ENCODE peak calls at places on chromosome 5, in ten cellular contexts. One of them, this sample, is unnamed. For H3K27me3, the result is how much of the 10 kb centered on the place peaks cover.

GRCh38 chr5:178297751-178298150 is 65.1 kb upstream of the PHYKPL start:
- DNase-seq in H1: no peak
- DNase-seq in body of pancreas: no peak
- DNase-seq in vagina: no peak
- DNase-seq in transverse colon: no peak
- DNase-seq in ovary: no peak
- DNase-seq in suprapubic skin: peak
- DNase-seq in Peyer's patch: no peak
- DNase-seq in K562: no peak
- DNase-seq in breast epithelium: no peak
- DNase-seq in this sample: no peak

GRCh38 chr5:169945831-169946261 is 34.4 kb downstream of the INSYN2B start:
- DNase-seq in transverse colon: no peak
- DNase-seq in vagina: no peak
- DNase-seq in breast epithelium: peak
- DNase-seq in ovary: peak
- DNase-seq in Peyer's patch: no peak
- DNase-seq in H1: peak
- DNase-seq in suprapubic skin: peak
- DNase-seq in body of pancreas: no peak
- DNase-seq in K562: no peak
- DNase-seq in this sample: no peak

GRCh38 chr5:10607666-10608442 is 44.0 kb downstream of the ANKRD33B start:
- DNase-seq in suprapubic skin: peak
- DNase-seq in vagina: no peak
- DNase-seq in ovary: no peak
- DNase-seq in breast epithelium: no peak
- DNase-seq in H1: no peak
- DNase-seq in Peyer's patch: peak
- DNase-seq in K562: peak
- DNase-seq in body of pancreas: no peak
- DNase-seq in transverse colon: peak
- DNase-seq in this sample: peak

GRCh38 chr5:180283026-180283615 is 8.8 kb downstream of the MAPK9 start:
- DNase-seq in suprapubic skin: no peak
- DNase-seq in ovary: no peak
- DNase-seq in transverse colon: no peak
- DNase-seq in body of pancreas: no peak
- DNase-seq in H1: no peak
- DNase-seq in breast epithelium: no peak
- DNase-seq in K562: no peak
- DNase-seq in Peyer's patch: no peak
- DNase-seq in vagina: no peak
- DNase-seq in this sample: no peak

GRCh38 chr5:125470503-125470902 is 724.1 kb upstream of the ZNF608 start:
- DNase-seq in suprapubic skin: no peak
- DNase-seq in Peyer's patch: no peak
- DNase-seq in vagina: no peak
- DNase-seq in breast epithelium: no peak
- DNase-seq in K562: no peak
- DNase-seq in ovary: no peak
- DNase-seq in H1: no peak
- DNase-seq in transverse colon: no peak
- DNase-seq in body of pancreas: no peak
- DNase-seq in this sample: no peak

GRCh38 chr5:80761176-80761575 is 106.4 kb upstream of the DHFR start:
- DNase-seq in transverse colon: no peak
- DNase-seq in Peyer's patch: no peak
- DNase-seq in ovary: no peak
- DNase-seq in H1: no peak
- DNase-seq in vagina: no peak
- DNase-seq in body of pancreas: no peak
- DNase-seq in K562: peak
- DNase-seq in suprapubic skin: no peak
- DNase-seq in breast epithelium: no peak
- DNase-seq in this sample: no peak

GRCh38 chr5:161535762-161536161 is 10.8 kb downstream of the GABRB2 start:
- DNase-seq in vagina: no peak
- DNase-seq in H1: no peak
- DNase-seq in suprapubic skin: no peak
- DNase-seq in transverse colon: no peak
- DNase-seq in breast epithelium: no peak
- DNase-seq in K562: no peak
- DNase-seq in Peyer's patch: no peak
- DNase-seq in body of pancreas: no peak
- DNase-seq in ovary: no peak
- DNase-seq in this sample: no peak

GRCh38 chr5:93677344-93678021 is 63.9 kb downstream of the POU5F2 start:
- DNase-seq in transverse colon: no peak
- DNase-seq in ovary: peak
- DNase-seq in body of pancreas: peak
- DNase-seq in suprapubic skin: no peak
- DNase-seq in breast epithelium: no peak
- DNase-seq in vagina: no peak
- DNase-seq in H1: no peak
- DNase-seq in K562: no peak
- DNase-seq in Peyer's patch: no peak
- DNase-seq in this sample: peak

GRCh38 chr5:132947661-132948060 is 15.8 kb downstream of the AFF4 start:
- DNase-seq in breast epithelium: no peak
- DNase-seq in transverse colon: no peak
- DNase-seq in H1: no peak
- DNase-seq in vagina: no peak
- DNase-seq in Peyer's patch: no peak
- DNase-seq in K562: no peak
- DNase-seq in suprapubic skin: no peak
- DNase-seq in body of pancreas: no peak
- DNase-seq in ovary: no peak
- DNase-seq in this sample: no peak

GRCh38 chr5:125412051-125412560 is 665.7 kb upstream of the ZNF608 start:
- DNase-seq in K562: no peak
- DNase-seq in Peyer's patch: peak
- DNase-seq in suprapubic skin: no peak
- DNase-seq in body of pancreas: no peak
- DNase-seq in vagina: no peak
- DNase-seq in transverse colon: peak
- DNase-seq in breast epithelium: no peak
- DNase-seq in H1: no peak
- DNase-seq in ovary: no peak
- DNase-seq in this sample: no peak

GRCh38 chr5:140595538-140595937 is 30.9 kb downstream of the SLC35A4 start:
- DNase-seq in H1: no peak
- DNase-seq in breast epithelium: no peak
- DNase-seq in ovary: no peak
- DNase-seq in body of pancreas: no peak
- DNase-seq in suprapubic skin: no peak
- DNase-seq in transverse colon: peak
- DNase-seq in Peyer's patch: peak
- DNase-seq in K562: peak
- DNase-seq in vagina: no peak
- DNase-seq in this sample: no peak

GRCh38 chr5:54990751-54991349 is 5.5 kb upstream of the ESM1 start:
- DNase-seq in Peyer's patch: no peak
- DNase-seq in ovary: no peak
- DNase-seq in transverse colon: no peak
- DNase-seq in breast epithelium: no peak
- DNase-seq in K562: no peak
- DNase-seq in vagina: no peak
- DNase-seq in suprapubic skin: no peak
- DNase-seq in H1: no peak
- DNase-seq in body of pancreas: no peak
- DNase-seq in this sample: no peak

GRCh38 chr5:137075163-137075970 is 423.8 kb downstream of the SPOCK1 start:
- DNase-seq in vagina: no peak
- DNase-seq in transverse colon: peak
- DNase-seq in K562: peak
- DNase-seq in Peyer's patch: peak
- DNase-seq in H1: peak
- DNase-seq in ovary: peak
- DNase-seq in breast epithelium: peak
- DNase-seq in body of pancreas: peak
- DNase-seq in suprapubic skin: no peak
- DNase-seq in this sample: peak

GRCh38 chr5:149421372-149421685 is 42.2 kb upstream of the IL17B start:
- DNase-seq in ovary: no peak
- DNase-seq in H1: no peak
- DNase-seq in K562: no peak
- DNase-seq in vagina: no peak
- DNase-seq in suprapubic skin: no peak
- DNase-seq in body of pancreas: no peak
- DNase-seq in transverse colon: no peak
- DNase-seq in Peyer's patch: no peak
- DNase-seq in breast epithelium: no peak
- DNase-seq in this sample: peak

GRCh38 chr5:146726020-146726419 is 152.5 kb downstream of the PPP2R2B start:
- DNase-seq in vagina: no peak
- DNase-seq in breast epithelium: no peak
- DNase-seq in ovary: no peak
- DNase-seq in K562: no peak
- DNase-seq in transverse colon: no peak
- DNase-seq in body of pancreas: no peak
- DNase-seq in suprapubic skin: no peak
- DNase-seq in Peyer's patch: no peak
- DNase-seq in H1: no peak
- DNase-seq in this sample: no peak

GRCh38 chr5:132298813-132299212 is 4.6 kb downstream of the SLC22A4 start:
- DNase-seq in breast epithelium: no peak
- DNase-seq in Peyer's patch: no peak
- DNase-seq in body of pancreas: no peak
- DNase-seq in suprapubic skin: no peak
- DNase-seq in transverse colon: no peak
- DNase-seq in vagina: no peak
- DNase-seq in H1: no peak
- DNase-seq in ovary: no peak
- DNase-seq in K562: no peak
- DNase-seq in this sample: no peak

DNA sequence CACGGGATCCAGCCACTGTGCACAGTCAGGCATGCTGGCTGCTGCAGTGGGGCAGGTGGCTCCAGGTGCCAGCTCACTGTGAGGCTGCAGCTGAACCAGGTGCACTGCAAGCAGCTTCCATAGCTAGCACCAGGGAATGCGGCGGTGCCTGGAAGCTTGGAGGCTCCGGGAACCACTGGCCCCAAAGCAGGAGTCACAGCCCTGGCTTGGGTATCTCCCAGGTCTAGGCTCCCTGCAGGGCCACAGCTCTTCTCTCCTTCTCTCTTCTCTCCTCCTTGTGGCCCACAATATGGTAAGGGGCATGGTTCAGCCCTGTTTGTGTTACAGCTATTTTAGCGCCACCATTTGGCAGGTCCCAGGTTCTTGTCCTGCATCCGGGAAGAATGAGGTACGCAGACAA is 6.7 kb upstream of the MTMR12 start:
- DNase-seq in H1: peak
- DNase-seq in transverse colon: no peak
- DNase-seq in body of pancreas: no peak
- DNase-seq in K562: peak
- DNase-seq in Peyer's patch: no peak
- DNase-seq in suprapubic skin: no peak
- DNase-seq in breast epithelium: no peak
- DNase-seq in ovary: no peak
- DNase-seq in vagina: no peak
- DNase-seq in this sample: no peak
- H3K4me3 ChIP-seq in H1: no peak
- H3K4me3 ChIP-seq in transverse colon: no peak
- H3K4me3 ChIP-seq in body of pancreas: no peak
- H3K4me3 ChIP-seq in K562: no peak
- H3K4me3 ChIP-seq in Peyer's patch: no peak
- H3K4me3 ChIP-seq in suprapubic skin: no peak
- H3K4me3 ChIP-seq in breast epithelium: no peak
- H3K4me3 ChIP-seq in ovary: no peak
- H3K4me3 ChIP-seq in vagina: no peak
- H3K4me3 ChIP-seq in this sample: no peak

GRCh38 chr5:135913713-135914626 is 18.3 kb upstream of the IL9 start:
- DNase-seq in K562: no peak
- DNase-seq in H1: no peak
- DNase-seq in transverse colon: no peak
- DNase-seq in vagina: no peak
- DNase-seq in breast epithelium: no peak
- DNase-seq in suprapubic skin: no peak
- DNase-seq in body of pancreas: no peak
- DNase-seq in Peyer's patch: no peak
- DNase-seq in ovary: no peak
- DNase-seq in this sample: no peak
- H3K27me3 ChIP-seq in K562: under half
- H3K27me3 ChIP-seq in H1: under half
- H3K27me3 ChIP-seq in transverse colon: half or more
- H3K27me3 ChIP-seq in vagina: under half
- H3K27me3 ChIP-seq in breast epithelium: under half
- H3K27me3 ChIP-seq in suprapubic skin: half or more
- H3K27me3 ChIP-seq in body of pancreas: under half
- H3K27me3 ChIP-seq in Peyer's patch: under half
- H3K27me3 ChIP-seq in ovary: under half
- H3K27me3 ChIP-seq in this sample: under half

GRCh38 chr5:57174850-57175525 is 1.1 kb downstream of the GPBP1 start:
- DNase-seq in vagina: no peak
- DNase-seq in body of pancreas: no peak
- DNase-seq in ovary: no peak
- DNase-seq in suprapubic skin: no peak
- DNase-seq in transverse colon: no peak
- DNase-seq in breast epithelium: no peak
- DNase-seq in Peyer's patch: no peak
- DNase-seq in K562: peak
- DNase-seq in H1: no peak
- DNase-seq in this sample: no peak
- TF ChIP-seq POLR2A in vagina: no peak
- TF ChIP-seq POLR2A in body of pancreas: no peak
- TF ChIP-seq POLR2A in ovary: no peak
- TF ChIP-seq POLR2A in suprapubic skin: no peak
- TF ChIP-seq POLR2A in transverse colon: no peak
- TF ChIP-seq POLR2A in breast epithelium: no peak
- TF ChIP-seq POLR2A in Peyer's patch: no peak
- TF ChIP-seq POLR2A in K562: no peak
- TF ChIP-seq POLR2A in H1: no peak
- TF ChIP-seq POLR2A in this sample: no peak

GRCh38 chr5:73382412-73382795 is 66.2 kb downstream of the FOXD1 start:
- DNase-seq in suprapubic skin: no peak
- DNase-seq in Peyer's patch: no peak
- DNase-seq in K562: no peak
- DNase-seq in transverse colon: no peak
- DNase-seq in H1: peak
- DNase-seq in body of pancreas: no peak
- DNase-seq in ovary: no peak
- DNase-seq in breast epithelium: no peak
- DNase-seq in vagina: no peak
- DNase-seq in this sample: no peak
- H3K4me3 ChIP-seq in suprapubic skin: peak
- H3K4me3 ChIP-seq in Peyer's patch: no peak
- H3K4me3 ChIP-seq in K562: no peak
- H3K4me3 ChIP-seq in transverse colon: peak
- H3K4me3 ChIP-seq in H1: peak
- H3K4me3 ChIP-seq in body of pancreas: no peak
- H3K4me3 ChIP-seq in ovary: no peak
- H3K4me3 ChIP-seq in breast epithelium: peak
- H3K4me3 ChIP-seq in vagina: peak
- H3K4me3 ChIP-seq in this sample: no peak

DNA sequence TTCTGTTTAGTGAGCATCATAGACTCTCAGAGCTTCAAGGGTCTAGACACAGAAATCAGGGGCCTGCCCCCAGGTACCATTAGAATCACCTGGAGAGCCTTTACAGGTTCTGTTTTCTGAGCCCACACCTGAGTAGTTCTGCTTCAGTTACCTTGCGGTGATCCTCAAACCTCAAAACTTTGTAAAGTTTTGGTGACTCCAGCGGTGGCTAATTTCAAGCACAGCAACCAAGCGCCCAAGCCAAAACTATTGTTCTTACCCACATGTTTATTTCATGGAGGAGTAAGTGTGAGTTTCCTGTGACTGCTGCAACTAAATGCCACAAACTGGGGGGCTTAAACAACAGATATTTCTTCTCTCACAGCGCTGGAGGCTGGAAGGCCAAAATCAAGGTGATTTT is 108.9 kb downstream of the FOXD1 start:
- DNase-seq in vagina: no peak
- DNase-seq in transverse colon: no peak
- DNase-seq in Peyer's patch: no peak
- DNase-seq in K562: no peak
- DNase-seq in breast epithelium: no peak
- DNase-seq in H1: no peak
- DNase-seq in suprapubic skin: no peak
- DNase-seq in body of pancreas: no peak
- DNase-seq in ovary: no peak
- DNase-seq in this sample: no peak
- H3K27me3 ChIP-seq in vagina: under half
- H3K27me3 ChIP-seq in transverse colon: half or more
- H3K27me3 ChIP-seq in Peyer's patch: under half
- H3K27me3 ChIP-seq in K562: under half
- H3K27me3 ChIP-seq in breast epithelium: under half
- H3K27me3 ChIP-seq in H1: under half
- H3K27me3 ChIP-seq in suprapubic skin: under half
- H3K27me3 ChIP-seq in body of pancreas: under half
- H3K27me3 ChIP-seq in ovary: under half
- H3K27me3 ChIP-seq in this sample: under half